ENCODE peak calls at places on chromosomes 13 and 19, in four cellular contexts. W is left ventricle myocardium inferior, O is astrocyte of the spinal cord, T is mucosa of descending colon. Q is an unnamed sample.
A peak's percentile ranks its signal among the peaks of the same experiment; 100 is the strongest.

GRCh38 chr19:38843175-38843758 is 6.5 kb downstream of the HNRNPL start:
- DNase-seq in W (no peak), O (no peak), T (no peak), Q (no peak)

GRCh38 chr13:45931211-45931610 is 79.7 kb upstream of the SIAH3 start:
- DNase-seq in W (no peak), O (no peak), T (no peak), Q (no peak)

GRCh38 chr19:3403489-3404323 is 37.3 kb downstream of the NFIC start:
- DNase-seq in W (peak; percentile 93), O (peak; percentile 97), T (peak; percentile 82), Q (peak; percentile 98)

GRCh38 chr13:18212873-18213272 is 968.8 kb downstream of the TUBA3C start:
- DNase-seq in W (no peak), O (no peak), T (no peak), Q (no peak)

GRCh38 chr13:21537105-21537504 is 66.9 kb downstream of the MICU2 start:
- DNase-seq in W (no peak), O (no peak), T (no peak), Q (peak; percentile 27)

GRCh38 chr13:98466634-98467236 is 110.2 kb downstream of the STK24 start:
- DNase-seq in W (no peak), O (peak; percentile 61), T (no peak), Q (peak; percentile 45)

GRCh38 chr13:94620286-94620896 is 18.7 kb downstream of the GPR180 start:
- DNase-seq in W (no peak), O (peak; percentile 55), T (no peak), Q (peak; percentile 36)

GRCh38 chr19:47427241-47428176 is 8.2 kb upstream of the MEIS3 start:
- DNase-seq in W (peak; percentile 40), O (peak; percentile 33), T (no peak), Q (peak; percentile 47)

GRCh38 chr13:77919351-77920294 is 992 bp upstream of the EDNRB start:
- DNase-seq in W (peak; percentile 64), O (peak; percentile 29), T (peak; percentile 59), Q (peak; percentile 16)

GRCh38 chr13:51619614-51620013 is 35.4 kb downstream of the WDFY2 start:
- DNase-seq in W (no peak), O (peak; percentile 73), T (no peak), Q (peak; percentile 88)

GRCh38 chr19:35533822-35534521 is 716 bp downstream of the GAPDHS start:
- DNase-seq in W (no peak), O (no peak), T (peak; percentile 73), Q (peak; percentile 29)

GRCh38 chr19:2270157-2270571 is 11.8 kb downstream of the PEAK3 start:
- DNase-seq in W (peak; percentile 61), O (no peak), T (peak; percentile 83), Q (no peak)

GRCh38 chr13:110187501-110188161 is 119.3 kb downstream of the COL4A1 start:
- DNase-seq in W (peak; percentile 69), O (peak; percentile 73), T (no peak), Q (peak; percentile 93)

GRCh38 chr13:114130708-114131580 is 1.5 kb downstream of the RASA3 start:
- DNase-seq in W (peak; percentile 55), O (peak; percentile 94), T (peak; percentile 68), Q (peak; percentile 80)

GRCh38 chr19:40421468-40421778 is 4.4 kb downstream of the SERTAD1 start:
- DNase-seq in W (no peak), O (no peak), T (no peak), Q (no peak)

GRCh38 chr19:13206581-13206980 is 56.4 kb downstream of the IER2 start:
- DNase-seq in W (no peak), O (no peak), T (no peak), Q (no peak)

GRCh38 chr19:35755550-35756371 is 1.1 kb downstream of the HSPB6 start:
- DNase-seq in W (peak; percentile 90), O (peak; percentile 38), T (peak; percentile 84), Q (peak; percentile 85)

GRCh38 chr13:64239372-64239771 is 2823.7 kb upstream of the PCDH20 start:
- DNase-seq in W (no peak), O (peak; percentile 62), T (no peak), Q (peak; percentile 75)

GRCh38 chr13:113046066-113046882 is 59.3 kb upstream of the F7 start:
- DNase-seq in W (no peak), O (no peak), T (peak; percentile 18), Q (no peak)
- H3K4me3 ChIP-seq in W (no peak overlapping the region), O (no peak overlapping the region), T (no peak overlapping the region), Q (no peak overlapping the region)

GRCh38 chr13:42660367-42660965 is 86.5 kb downstream of the TNFSF11 start:
- DNase-seq in W (no peak), O (peak; percentile 30), T (no peak), Q (peak; percentile 33)
- TF ChIP-seq CTCF in W (peak; percentile 49), O (peak; percentile 35), T (no peak), Q (peak; percentile 32)

DNA sequence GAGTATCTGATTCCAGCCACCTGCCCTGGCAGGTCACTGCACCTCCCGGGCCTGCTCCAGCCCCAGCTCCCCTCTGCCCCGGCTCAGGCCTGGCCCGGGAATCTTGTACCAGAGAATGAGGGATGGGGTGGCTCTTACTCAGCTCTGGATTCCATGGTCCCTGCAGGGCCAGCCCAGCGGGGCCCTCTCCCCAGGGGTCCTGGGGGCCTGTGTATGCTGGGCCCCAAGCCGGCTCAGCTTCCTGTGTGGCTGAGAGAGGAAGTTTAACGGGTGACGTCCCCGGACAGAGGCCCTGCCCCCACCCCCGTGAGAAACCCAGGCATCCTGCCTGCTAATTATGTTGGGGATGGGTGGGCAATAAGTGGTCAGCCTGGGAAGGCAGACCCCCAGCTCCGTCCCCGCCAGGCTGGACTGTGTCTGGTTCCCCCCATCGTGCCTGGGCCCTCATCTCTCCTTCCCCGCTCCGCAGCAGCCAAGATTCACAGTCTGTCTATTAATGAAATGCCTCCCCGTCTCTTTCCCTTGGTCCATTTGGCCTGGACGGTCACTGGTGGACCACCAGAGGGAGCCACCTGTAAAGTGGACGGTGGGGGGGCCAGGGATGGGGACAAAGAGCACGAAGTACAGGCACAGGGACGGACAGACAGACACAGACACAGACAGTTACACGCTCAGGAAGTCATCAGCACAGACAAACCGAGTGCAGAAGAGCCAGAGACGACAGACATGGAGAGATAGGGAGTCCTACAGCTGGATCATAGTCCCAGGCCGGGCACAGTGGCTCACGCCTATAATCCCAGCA is at the start of gene DENND1C:
- DNase-seq in W (no peak), O (no peak), T (peak; percentile 87), Q (no peak)
- H3K4me3 ChIP-seq in W (peak within 1 kb of the TSS; percentile 44), O (no peak within 1 kb of the TSS), T (no peak within 1 kb of the TSS), Q (no peak within 1 kb of the TSS)

GRCh38 chr19:50465986-50466771 is 10.1 kb upstream of the EMC10 start:
- DNase-seq in W (no peak), O (no peak), T (peak; percentile 75), Q (no peak)
- TF ChIP-seq CTCF in W (peak; percentile 23), O (peak; percentile 42), T (no peak), Q (no peak)